ENCODE peak calls at places on chromosomes 5 and 9, in ten cellular contexts. R, T, C, U, A, J, O, D, K and I are unnamed samples.

GRCh38 chr5:142109356-142110045 is 922 bp downstream of the NDFIP1 start:
- DNase-seq in A (no peak), D (peak; percentile 15), T (no peak), K (no peak), O (no peak), R (no peak), U (no peak), C (no peak), J (no peak), I (no peak)

GRCh38 chr9:108924436-108924835 is 9.5 kb downstream of the ELP1 start:
- DNase-seq in T (no peak), O (no peak), U (no peak), J (no peak), A (no peak), R (no peak), K (no peak), D (no peak), C (no peak), I (no peak)

GRCh38 chr9:78054180-78054579 is 22.6 kb upstream of the GNAQ start:
- DNase-seq in O (no peak), T (no peak), C (no peak), R (no peak), U (no peak), J (no peak), K (no peak), A (peak; percentile 50), D (no peak), I (no peak)

GRCh38 chr5:132704875-132705274 is 31.1 kb downstream of the IL4 start:
- DNase-seq in O (no peak), R (no peak), T (no peak), K (no peak), D (peak; percentile 42), J (no peak), C (no peak), A (no peak), U (no peak), I (no peak)

GRCh38 chr9:136529516-136530471 is 16.1 kb downstream of the NOTCH1 start:
- DNase-seq in U (no peak), T (no peak), O (no peak), D (no peak), R (no peak), C (no peak), K (no peak), J (no peak), A (no peak), I (no peak)

GRCh38 chr5:174545926-174546325 is 178.5 kb upstream of the MSX2 start:
- DNase-seq in T (no peak), C (no peak), R (no peak), A (no peak), K (no peak), D (no peak), O (no peak), U (peak; percentile 17), J (no peak), I (no peak)

GRCh38 chr9:92044945-92045344 is 70.3 kb downstream of the SPTLC1 start:
- DNase-seq in C (no peak), O (no peak), R (no peak), U (no peak), K (no peak), A (no peak), D (no peak), J (no peak), T (no peak), I (no peak)

GRCh38 chr9:123191260-123191659 is 77.1 kb downstream of the STRBP start:
- DNase-seq in J (no peak), U (no peak), A (no peak), C (no peak), D (no peak), K (no peak), O (no peak), R (no peak), T (no peak), I (no peak)

GRCh38 chr9:3863114-3863528 is 337.3 kb upstream of the RFX3 start:
- DNase-seq in O (no peak), D (peak; percentile 92), T (no peak), K (no peak), R (no peak), C (peak; percentile 72), U (no peak), A (peak; percentile 94), J (peak; percentile 19), I (no peak)

GRCh38 chr5:31153523-31153922 is 40.0 kb upstream of the CDH6 start:
- DNase-seq in C (no peak), T (no peak), D (peak; percentile 67), U (no peak), R (no peak), J (no peak), K (no peak), A (no peak), O (no peak), I (no peak)

GRCh38 chr5:150270546-150271295 is 18.9 kb downstream of the CAMK2A start:
- DNase-seq in C (no peak), J (peak; percentile 84), K (no peak), A (no peak), R (no peak), O (no peak), T (no peak), D (no peak), U (no peak), I (no peak)

GRCh38 chr5:40486437-40487270 is 193.1 kb upstream of the PTGER4 start:
- DNase-seq in D (peak; percentile 29), A (peak; percentile 70), K (no peak), C (no peak), U (peak; percentile 82), T (peak; percentile 25), R (no peak), J (no peak), O (peak; percentile 19), I (no peak)

GRCh38 chr9:109496126-109496707 is 1.9 kb downstream of the PTPN3 start:
- DNase-seq in T (no peak), D (no peak), C (no peak), A (no peak), U (no peak), R (no peak), O (no peak), J (no peak), K (no peak), I (no peak)